ENCODE peak calls at places on chromosomes 13 and 19, in six cellular contexts. T is lower lobe of right lung; S is SJSA1; D is CD4-positive, CD25-positive, alpha-beta regulatory T cell; I is mesendoderm; Q is endothelial cell of umbilical vein. U is an unnamed sample.

GRCh38 chr13:111575719-111576118 is 255.3 kb downstream of the TEX29 start:
- DNase-seq in I (no peak), Q (no peak), S (no peak), D (no peak), T (no peak), U (no peak)

GRCh38 chr13:33194820-33195692 is 90.5 kb downstream of the STARD13 start:
- DNase-seq in D (no peak), I (no peak), T (no peak), Q (peak; percentile 86), S (peak; percentile 58), U (no peak)

GRCh38 chr19:38298841-38299680 is 5.0 kb upstream of the C19orf33 start:
- DNase-seq in S (no peak), T (no peak), I (no peak), D (no peak), Q (no peak), U (no peak)

GRCh38 chr19:14073925-14074838 is 1.6 kb downstream of the MISP3 start:
- DNase-seq in S (no peak), Q (peak; percentile 26), D (no peak), I (no peak), T (no peak), U (peak; percentile 56)

GRCh38 chr13:66225071-66225470 is 1005.1 kb downstream of the PCDH9 start:
- DNase-seq in I (peak; percentile 90), T (no peak), S (no peak), D (no peak), Q (no peak), U (no peak)

GRCh38 chr13:111422352-111422751 is 101.9 kb downstream of the TEX29 start:
- DNase-seq in D (no peak), I (no peak), T (no peak), Q (no peak), S (no peak), U (no peak)

GRCh38 chr13:28685892-28686291 is 27.0 kb downstream of the POMP start:
- DNase-seq in T (no peak), I (no peak), D (no peak), S (no peak), Q (no peak), U (no peak)

GRCh38 chr13:113562866-113563265 is 21.7 kb upstream of the TFDP1 start:
- DNase-seq in I (no peak), D (no peak), T (peak; percentile 9), S (peak; percentile 44), Q (no peak), U (peak; percentile 26)

GRCh38 chr19:14786421-14786851 is 8.1 kb upstream of the ADGRE2 start:
- DNase-seq in I (peak; percentile 68), S (no peak), D (no peak), Q (no peak), T (peak; percentile 63), U (peak; percentile 91)

GRCh38 chr19:45781282-45782161 is 768 bp downstream of the DMPK start:
- DNase-seq in Q (no peak), S (peak; percentile 44), T (no peak), D (no peak), I (no peak), U (peak; percentile 69)
- H3K4me3 ChIP-seq in Q (no peak overlapping the region), S (no peak overlapping the region), T (peak overlapping the region; percentile 55), D (no peak overlapping the region), I (no peak overlapping the region), U (no peak overlapping the region)

GRCh38 chr19:9296336-9296735 is 13.3 kb downstream of the ZNF699 start:
- DNase-seq in D (no peak), Q (no peak), I (peak; percentile 70), S (no peak), T (no peak), U (no peak)
- H3K36me3 ChIP-seq in D (peaks cover 73% of the 10 kb centered on the region), Q (peaks cover 4% of the 10 kb centered on the region), I (no peaks in the 10 kb centered on the region), S (peaks cover 75% of the 10 kb centered on the region), T (peaks cover 56% of the 10 kb centered on the region), U (peaks cover 6% of the 10 kb centered on the region)

GRCh38 chr19:12847159-12848139 is 9.1 kb downstream of the MAST1 start:
- DNase-seq in S (peak; percentile 84), I (peak; percentile 91), Q (peak; percentile 72), D (peak; percentile 67), T (peak; percentile 92), U (peak; percentile 99)
- H3K27me3 ChIP-seq in S (no peaks in the 10 kb centered on the region), I (no peaks in the 10 kb centered on the region), Q (no peaks in the 10 kb centered on the region), D (peaks cover 10% of the 10 kb centered on the region), T (peaks cover 43% of the 10 kb centered on the region), U (peaks cover 10% of the 10 kb centered on the region)

GRCh38 chr19:19224150-19224851 is 12.5 kb downstream of the NCAN start:
- DNase-seq in D (no peak), I (no peak), S (no peak), T (no peak), Q (no peak), U (peak; percentile 48)
- H3K4me3 ChIP-seq in D (no peak overlapping the region), I (no peak overlapping the region), S (no peak overlapping the region), T (peak overlapping the region; percentile 55), Q (no peak overlapping the region), U (peak overlapping the region; percentile 43)

DNA sequence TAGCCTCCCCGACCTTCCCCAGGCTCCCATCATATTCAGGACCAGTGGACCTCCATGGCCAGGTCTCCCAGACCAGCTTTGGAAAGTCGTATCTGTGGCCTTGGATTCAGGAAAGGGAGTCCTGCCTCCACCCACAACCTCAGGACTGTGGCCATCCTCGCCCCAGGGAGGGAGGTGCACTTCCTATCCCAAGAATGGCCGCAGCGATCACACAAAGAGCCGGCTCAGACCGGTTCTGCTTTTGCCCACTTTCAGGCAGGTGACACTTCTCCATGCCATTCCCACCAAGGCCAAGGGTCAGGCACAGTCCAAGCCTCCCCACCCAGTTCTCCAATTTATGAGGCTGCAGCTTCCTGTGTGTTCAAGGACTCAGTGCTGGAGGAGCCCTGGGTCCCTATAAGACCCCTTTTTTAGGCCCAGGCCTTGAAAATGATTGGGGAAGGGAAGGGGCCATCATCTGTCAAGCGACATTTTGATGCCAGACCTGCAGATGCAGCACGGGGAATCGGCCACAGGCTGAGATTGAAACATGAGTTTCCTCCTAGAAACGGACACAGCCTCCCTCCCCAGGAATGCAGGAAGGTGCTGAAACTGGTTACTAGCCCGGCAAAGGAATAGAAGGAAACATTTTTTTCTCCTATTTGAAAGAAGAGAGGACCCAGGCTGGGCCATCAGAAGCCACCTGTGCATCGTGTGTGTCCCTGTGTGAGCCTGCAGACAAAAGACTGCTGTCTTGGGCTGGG is 65.6 kb upstream of the USE1 start:
- DNase-seq in D (no peak), I (no peak), T (no peak), Q (no peak), S (no peak), U (no peak)
- H3K36me3 ChIP-seq in D (peaks cover 63% of the 10 kb centered on the region), I (peaks cover 9% of the 10 kb centered on the region), T (peaks cover 78% of the 10 kb centered on the region), Q (peaks cover 6% of the 10 kb centered on the region), S (peaks cover 80% of the 10 kb centered on the region), U (peaks cover 4% of the 10 kb centered on the region)